ENCODE peak calls at places on chromosomes 11 and 22, in eight cellular contexts. U is uterus; S is CD4-positive, alpha-beta T cell; J is A549; M is right atrium auricular region; Y is mammary epithelial cell; G is K562; A is PC-3. P is an unnamed sample.

GRCh38 chr11:47488111-47488510 is 39.2 kb upstream of the RAPSN start:
- DNase-seq in M (no peak), J (no peak), S (no peak), A (no peak), U (no peak), Y (no peak), G (no peak), P (no peak)

GRCh38 chr11:68524213-68524612 is 63.7 kb downstream of the PPP6R3 start:
- DNase-seq in U (no peak), J (no peak), G (no peak), A (no peak), S (no peak), Y (no peak), M (no peak), P (no peak)

GRCh38 chr11:82719316-82719715 is 14.3 kb downstream of the FAM181B start:
- DNase-seq in M (no peak), J (no peak), A (no peak), U (no peak), G (no peak), Y (no peak), S (no peak), P (no peak)

GRCh38 chr11:40235841-40236240 is 1223.6 kb downstream of the LRRC4C start:
- DNase-seq in U (no peak), Y (no peak), S (no peak), G (no peak), A (no peak), J (no peak), M (no peak), P (no peak)

GRCh38 chr22:19706661-19707151 is 7.6 kb upstream of the SEPTIN5 start:
- DNase-seq in J (no peak), S (no peak), M (no peak), Y (no peak), U (no peak), A (no peak), G (no peak), P (no peak)

GRCh38 chr11:102111787-102112653 is 1.8 kb downstream of the YAP1 start:
- DNase-seq in Y (peak), J (peak), S (peak), A (peak), M (no peak), G (no peak), U (peak), P (peak)

GRCh38 chr22:20396639-20397038 is 2.7 kb downstream of the ZNF74 start:
- DNase-seq in M (no peak), J (no peak), A (no peak), U (no peak), Y (no peak), G (peak), S (no peak), P (no peak)

GRCh38 chr11:45468265-45468856 is 182.2 kb upstream of the SYT13 start:
- DNase-seq in M (no peak), A (no peak), G (peak), Y (no peak), J (no peak), U (no peak), S (no peak), P (no peak)

GRCh38 chr22:32023251-32023827 is 19.7 kb upstream of the SLC5A1 start:
- DNase-seq in U (no peak), J (no peak), S (no peak), M (no peak), Y (peak), A (peak), G (no peak), P (no peak)

GRCh38 chr11:33376331-33377099 is 119.3 kb downstream of the HIPK3 start:
- DNase-seq in Y (peak), U (no peak), J (no peak), G (no peak), M (no peak), A (no peak), S (no peak), P (no peak)

GRCh38 chr11:3234846-3235245 is 2.6 kb upstream of the MRGPRE start:
- DNase-seq in A (no peak), S (no peak), M (no peak), J (no peak), Y (no peak), U (no peak), G (no peak), P (no peak)

GRCh38 chr11:68722143-68722542 is 29.2 kb downstream of the TESMIN start:
- DNase-seq in M (no peak), J (no peak), Y (no peak), A (no peak), S (no peak), G (no peak), U (no peak), P (no peak)

GRCh38 chr22:32994046-32994827 is 63.9 kb downstream of the SYN3 start:
- DNase-seq in A (no peak), G (no peak), J (no peak), Y (no peak), M (no peak), S (no peak), U (no peak), P (no peak)

GRCh38 chr11:19311306-19312030 is 70.7 kb upstream of the E2F8 start:
- DNase-seq in A (peak), Y (peak), M (peak), S (no peak), U (peak), G (peak), J (peak), P (no peak)

GRCh38 chr11:6096417-6096816 is 11.1 kb upstream of the OR56B4 start:
- DNase-seq in U (no peak), M (no peak), J (no peak), G (no peak), Y (no peak), S (no peak), A (no peak), P (no peak)

GRCh38 chr22:49551446-49551845 is 276.2 kb downstream of the BRD1 start:
- DNase-seq in G (no peak), A (no peak), M (no peak), S (no peak), J (no peak), U (no peak), Y (no peak), P (no peak)

GRCh38 chr11:108538022-108538424 is 39.8 kb upstream of the POGLUT3 start:
- DNase-seq in U (no peak), M (no peak), Y (no peak), G (no peak), J (no peak), A (no peak), S (no peak), P (peak)

GRCh38 chr11:63906585-63906984 is 10.4 kb downstream of the RCOR2 start:
- DNase-seq in M (no peak), J (no peak), U (no peak), S (peak), Y (no peak), G (peak), A (peak), P (no peak)

GRCh38 chr11:456533-456932 is 6.5 kb downstream of the PTDSS2 start:
- DNase-seq in U (no peak), M (no peak), G (no peak), S (peak), J (no peak), Y (no peak), A (no peak), P (no peak)

GRCh38 chr11:19967796-19968195 is 192.5 kb downstream of the DBX1 start:
- DNase-seq in J (no peak), G (no peak), U (no peak), Y (no peak), A (peak), M (no peak), S (no peak), P (no peak)

GRCh38 chr22:32207971-32208480 is 3.2 kb upstream of the RFPL2 start:
- DNase-seq in J (no peak), S (no peak), G (no peak), Y (no peak), M (no peak), U (no peak), A (no peak), P (no peak)

GRCh38 chr22:48697694-48698276 is 1129.9 kb downstream of the BRD1 start:
- DNase-seq in M (no peak), U (no peak), A (no peak), Y (no peak), J (no peak), S (no peak), G (no peak), P (no peak)

GRCh38 chr11:62752994-62753735 is 795 bp downstream of the ZBTB3 start:
- DNase-seq in G (no peak), M (no peak), J (no peak), U (no peak), Y (no peak), A (no peak), S (no peak), P (no peak)

GRCh38 chr11:75146711-75147110 is 4.2 kb upstream of the SLCO2B1 start:
- DNase-seq in G (no peak), U (no peak), A (no peak), S (no peak), M (no peak), J (no peak), Y (no peak), P (no peak)

GRCh38 chr11:126059238-126059761 is 3.4 kb downstream of the CDON start:
- DNase-seq in A (no peak), M (no peak), S (no peak), J (no peak), G (no peak), Y (no peak), U (no peak), P (no peak)

GRCh38 chr22:35634981-35635540 is 13.2 kb upstream of the APOL6 start:
- DNase-seq in G (peak), J (no peak), Y (no peak), U (no peak), A (no peak), M (no peak), S (no peak), P (no peak)

GRCh38 chr11:27471588-27472397 is 797 bp downstream of the LGR4 start:
- DNase-seq in G (peak), M (no peak), A (peak), Y (peak), J (peak), S (peak), U (peak), P (no peak)

GRCh38 chr11:11243790-11244469 is 109.1 kb downstream of the CSNK2A3 start:
- DNase-seq in U (peak), A (no peak), Y (peak), J (no peak), S (peak), M (peak), G (peak), P (no peak)

GRCh38 chr11:123065634-123066033 is 3.7 kb upstream of the HSPA8 start:
- DNase-seq in A (peak), G (no peak), Y (no peak), M (no peak), J (no peak), S (no peak), U (no peak), P (no peak)

GRCh38 chr11:125348704-125349635 is 147.1 kb downstream of the FEZ1 start:
- DNase-seq in U (peak), A (peak), S (peak), Y (no peak), J (peak), G (peak), M (no peak), P (no peak)

GRCh38 chr11:76724162-76724768 is 53.7 kb upstream of the LRRC32 start:
- DNase-seq in A (no peak), S (no peak), G (peak), Y (no peak), U (no peak), J (no peak), M (no peak), P (no peak)

GRCh38 chr22:43050995-43051394 is 36.0 kb upstream of the PACSIN2 start:
- DNase-seq in U (no peak), G (no peak), S (no peak), J (peak), A (no peak), Y (no peak), M (no peak), P (no peak)

GRCh38 chr11:123451183-123451907 is 21.3 kb downstream of the GRAMD1B start:
- DNase-seq in A (peak), Y (no peak), U (no peak), G (no peak), J (no peak), S (no peak), M (no peak), P (no peak)

GRCh38 chr11:86219291-86220193 is 25.0 kb upstream of the EED start:
- DNase-seq in Y (no peak), S (no peak), J (no peak), G (no peak), U (no peak), A (no peak), M (no peak), P (no peak)

GRCh38 chr11:118870396-118871343 is 13.0 kb upstream of the CXCR5 start:
- DNase-seq in G (no peak), S (no peak), U (peak), A (no peak), J (no peak), Y (no peak), M (no peak), P (no peak)

GRCh38 chr11:118873804-118874203 is 9.9 kb upstream of the CXCR5 start:
- DNase-seq in A (no peak), U (no peak), M (no peak), G (no peak), S (no peak), J (no peak), Y (no peak), P (no peak)

GRCh38 chr11:118876261-118876660 is 7.4 kb upstream of the CXCR5 start:
- DNase-seq in G (no peak), A (no peak), U (no peak), S (no peak), M (no peak), Y (no peak), J (no peak), P (no peak)

GRCh38 chr11:118868659-118869058 is 15.0 kb upstream of the CXCR5 start:
- DNase-seq in G (no peak), M (no peak), A (no peak), S (no peak), J (no peak), U (no peak), Y (no peak), P (no peak)

GRCh38 chr11:118872403-118872821 is 11.3 kb upstream of the CXCR5 start:
- DNase-seq in A (no peak), M (no peak), S (peak), U (no peak), J (no peak), Y (no peak), G (no peak), P (no peak)
- H3K27ac ChIP-seq in A (no peak), M (no peak), S (peak), U (no peak), J (no peak), Y (no peak), G (no peak), P (no peak)

GRCh38 chr11:64963072-64963631 is 8.8 kb downstream of the MAJIN start:
- DNase-seq in Y (no peak), S (no peak), M (no peak), U (no peak), A (no peak), J (no peak), G (no peak), P (no peak)

GRCh38 chr11:64954201-64954600 is 17.7 kb downstream of the MAJIN start:
- DNase-seq in U (no peak), Y (no peak), J (no peak), A (no peak), G (no peak), S (no peak), M (no peak), P (no peak)

GRCh38 chr11:64960719-64961118 is 11.2 kb downstream of the MAJIN start:
- DNase-seq in Y (peak), G (peak), S (no peak), U (no peak), M (no peak), J (no peak), A (no peak), P (no peak)

GRCh38 chr11:64959498-64959897 is 12.4 kb downstream of the MAJIN start:
- DNase-seq in J (no peak), Y (peak), G (no peak), A (peak), U (no peak), S (no peak), M (no peak), P (no peak)
- H3K27ac ChIP-seq in J (no peak), Y (no peak), G (no peak), A (no peak), U (no peak), S (no peak), M (no peak), P (no peak)

GRCh38 chr11:88288560-88288959 is 49.0 kb downstream of the CTSC start:
- DNase-seq in G (no peak), U (no peak), S (no peak), A (peak), J (no peak), M (no peak), Y (no peak), P (no peak)

GRCh38 chr11:88284306-88285057 is 53.1 kb downstream of the CTSC start:
- DNase-seq in Y (no peak), S (no peak), M (no peak), U (no peak), J (no peak), A (no peak), G (no peak), P (no peak)

GRCh38 chr11:88280673-88281316 is 56.7 kb downstream of the CTSC start:
- DNase-seq in A (no peak), U (no peak), G (no peak), M (no peak), J (no peak), Y (no peak), S (no peak), P (no peak)

GRCh38 chr11:88281317-88281712 is 56.2 kb downstream of the CTSC start:
- DNase-seq in M (no peak), U (no peak), S (no peak), G (no peak), A (peak), Y (no peak), J (peak), P (no peak)

GRCh38 chr11:88282789-88283188 is 54.7 kb downstream of the CTSC start:
- DNase-seq in A (no peak), Y (no peak), G (no peak), S (no peak), J (no peak), M (no peak), U (no peak), P (no peak)
- H3K27ac ChIP-seq in A (no peak), Y (no peak), G (no peak), S (no peak), J (no peak), M (no peak), U (no peak), P (no peak)

GRCh38 chr22:22955866-22956535 is 68.4 kb downstream of the IGLL5 start:
- DNase-seq in J (peak), M (peak), U (peak), G (peak), S (peak), A (peak), Y (peak), P (peak)
- H3K27ac ChIP-seq in J (no peak), M (no peak), U (no peak), G (no peak), S (no peak), A (no peak), Y (no peak), P (no peak)